ENCODE peak calls at places on chromosomes 16 and 17, in ten cellular contexts. F is mucosa of descending colon; B is activated CD4-positive, alpha-beta T cell treated with anti-CD3 and anti-CD28 coated beads, Interleukin-2, amount 50 U/mL, for 48 hours; M is astrocyte of the spinal cord; Y is NCI-H748 treated with DMSO at 0.1 percent for 48 hours; R is Peyer's patch; L is T-helper 2 cell; G is tibial nerve; K is fibroblast of pulmonary artery; O is progenitor cell of endocrine pancreas. S is an unnamed sample.

GRCh38 chr16:24508614-24509013 is 30.8 kb upstream of the RBBP6 start:
- DNase-seq in F (no peak), B (no peak), M (peak; percentile 51), Y (no peak), R (no peak), L (no peak), G (no peak), K (peak; percentile 79), O (no peak), S (no peak)

GRCh38 chr17:77884019-77884418 is 74.5 kb upstream of the TNRC6C start:
- DNase-seq in F (no peak), B (no peak), M (no peak), Y (peak; percentile 21), R (no peak), L (peak; percentile 37), G (no peak), K (peak; percentile 23), O (no peak), S (no peak)

GRCh38 chr16:75911896-75912295 is 185.6 kb upstream of the CPHXL start:
- DNase-seq in F (no peak), B (no peak), M (no peak), Y (no peak), R (no peak), L (no peak), G (no peak), K (no peak), O (no peak), S (no peak)

GRCh38 chr17:18002171-18002570 is 29.5 kb downstream of the DRC3 start:
- DNase-seq in F (no peak), B (no peak), M (no peak), Y (no peak), R (no peak), L (no peak), G (no peak), K (no peak), O (no peak), S (no peak)

GRCh38 chr17:74037320-74037719 is 166.2 kb upstream of the RPL38 start:
- DNase-seq in F (peak; percentile 21), B (no peak), M (no peak), Y (no peak), R (no peak), L (no peak), G (no peak), K (peak; percentile 10), O (no peak), S (no peak)

GRCh38 chr17:78163881-78164747 is 4.3 kb upstream of the SYNGR2 start:
- DNase-seq in F (no peak), B (no peak), M (no peak), Y (no peak), R (no peak), L (no peak), G (no peak), K (no peak), O (no peak), S (no peak)

GRCh38 chr16:78996806-78997205 is 603.7 kb downstream of the MAF start:
- DNase-seq in F (no peak), B (no peak), M (no peak), Y (no peak), R (no peak), L (no peak), G (no peak), K (no peak), O (no peak), S (no peak)

GRCh38 chr16:67546761-67547422 is 15.4 kb upstream of the CTCF start:
- DNase-seq in F (peak; percentile 92), B (peak; percentile 76), M (peak; percentile 52), Y (no peak), R (peak; percentile 88), L (peak; percentile 81), G (peak; percentile 48), K (peak; percentile 76), O (peak; percentile 74), S (no peak)

GRCh38 chr17:1366234-1366633 is 33.8 kb downstream of the YWHAE start:
- DNase-seq in F (no peak), B (no peak), M (no peak), Y (no peak), R (no peak), L (no peak), G (no peak), K (no peak), O (no peak), S (no peak)

S was measured in brain pericyte.